ENCODE peak calls at places on chromosomes 5 and 9, in seven cellular contexts. S is neural crest cell, V is epithelial cell of esophagus, N is activated B cell treated with CpG ODN at 0.5 μM for 24 hours, L is cardiac muscle cell, H is GM12865, J is HFFc6. Y is an unnamed sample.

GRCh38 chr9:97906236-97906831 is 16.0 kb downstream of the TRMO start:
- DNase-seq in S (no peak), V (no peak), N (no peak), L (no peak), H (no peak), J (no peak), Y (no peak)

GRCh38 chr9:79302569-79302968 is 269.2 kb upstream of the TLE4 start:
- DNase-seq in S (no peak), V (no peak), N (no peak), L (no peak), H (no peak), J (no peak), Y (no peak)

GRCh38 chr5:157350939-157351338 is 85.0 kb downstream of the CYFIP2 start:
- DNase-seq in S (no peak), V (no peak), N (no peak), L (no peak), H (peak; percentile 50), J (no peak), Y (peak; percentile 39)

GRCh38 chr5:1665231-1665630 is 134.4 kb downstream of the MRPL36 start:
- DNase-seq in S (no peak), V (no peak), N (no peak), L (no peak), H (no peak), J (no peak), Y (peak; percentile 12)

GRCh38 chr5:113163328-113163727 is 186.7 kb downstream of the DCP2 start:
- DNase-seq in S (no peak), V (peak; percentile 63), N (no peak), L (no peak), H (no peak), J (no peak), Y (no peak)

GRCh38 chr5:1662559-1663043 is 137.0 kb downstream of the MRPL36 start:
- DNase-seq in S (no peak), V (no peak), N (no peak), L (no peak), H (no peak), J (no peak), Y (no peak)

GRCh38 chr9:97954550-97954989 is 16.6 kb upstream of the HEMGN start:
- DNase-seq in S (peak; percentile 5), V (peak; percentile 64), N (no peak), L (peak; percentile 77), H (peak; percentile 76), J (no peak), Y (peak; percentile 75)

GRCh38 chr5:141547488-141547887 is 58.6 kb downstream of the PCDHGC5 start:
- DNase-seq in S (no peak), V (peak; percentile 50), N (no peak), L (peak; percentile 33), H (no peak), J (peak; percentile 26), Y (no peak)

GRCh38 chr9:120692901-120693573 is 21.2 kb downstream of the MEGF9 start:
- DNase-seq in S (no peak), V (no peak), N (no peak), L (no peak), H (peak; percentile 35), J (peak; percentile 24), Y (no peak)

GRCh38 chr5:127957183-127957582 is 126.4 kb upstream of the SLC12A2 start:
- DNase-seq in S (no peak), V (peak; percentile 20), N (no peak), L (no peak), H (no peak), J (peak; percentile 67), Y (no peak)

GRCh38 chr9:137030528-137030927 is 1.4 kb downstream of the FUT7 start:
- DNase-seq in S (no peak), V (no peak), N (peak; percentile 52), L (no peak), H (peak; percentile 81), J (no peak), Y (no peak)

GRCh38 chr9:88084816-88085215 is 53.5 kb downstream of the SPATA31C2 start:
- DNase-seq in S (no peak), V (no peak), N (no peak), L (no peak), H (no peak), J (peak; percentile 14), Y (no peak)

GRCh38 chr9:121350993-121351561 is 19.0 kb downstream of the STOM start:
- DNase-seq in S (no peak), V (peak; percentile 83), N (no peak), L (peak; percentile 34), H (no peak), J (peak; percentile 87), Y (no peak)

GRCh38 chr9:114500583-114501292 is 4.5 kb downstream of the WHRN start:
- DNase-seq in S (no peak), V (no peak), N (no peak), L (no peak), H (no peak), J (no peak), Y (no peak)

GRCh38 chr5:93062548-93062947 is 518.5 kb downstream of the NR2F1-AS1 start:
- DNase-seq in S (no peak), V (peak; percentile 32), N (no peak), L (peak; percentile 13), H (peak; percentile 6), J (no peak), Y (no peak)
- TF ChIP-seq CTCF in S (peak; percentile 36), V (peak; percentile 55), N (no peak), L (no peak), H (no peak), J (peak; percentile 35), Y (no peak)

DNA sequence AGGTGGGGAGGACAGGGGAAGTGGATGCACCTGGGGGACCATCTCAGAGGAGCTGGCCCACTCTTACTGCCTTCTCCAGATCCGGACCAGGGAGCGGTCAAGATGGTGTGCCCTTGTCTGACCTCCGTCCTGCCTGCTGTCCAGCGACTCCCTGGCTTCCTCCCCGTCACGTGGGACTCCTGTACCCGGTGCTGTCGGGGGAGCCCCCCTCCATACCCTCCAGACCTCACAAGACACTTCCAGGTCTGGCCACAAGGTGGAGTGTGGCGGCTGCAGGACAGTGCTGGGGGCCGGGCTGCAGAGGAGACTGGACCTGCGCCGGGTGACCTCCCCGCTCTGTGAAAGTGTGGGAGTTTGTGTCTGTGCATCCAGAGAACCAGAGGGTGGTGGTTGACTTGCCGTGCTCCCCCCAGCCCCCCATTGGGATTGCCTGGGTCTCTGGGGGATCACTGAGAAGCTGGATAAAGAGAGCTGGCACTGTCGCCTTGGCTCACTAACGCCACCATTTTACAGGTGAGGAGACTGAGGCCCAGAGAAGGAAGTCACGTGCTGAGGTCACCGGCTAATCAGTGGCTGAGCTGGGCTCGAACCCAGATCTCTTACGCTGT is 1.9 kb upstream of the CRB2 start:
- DNase-seq in S (peak; percentile 94), V (peak; percentile 48), N (peak; percentile 58), L (peak; percentile 85), H (peak; percentile 77), J (peak; percentile 43), Y (peak; percentile 87)
- TF ChIP-seq CTCF in S (peak; percentile 88), V (peak; percentile 79), N (peak; percentile 26), L (peak; percentile 89), H (peak; percentile 81), J (peak; percentile 90), Y (peak; percentile 73)

GRCh38 chr5:178222292-178222691 is 10.3 kb downstream of the PHYKPL start:
- DNase-seq in S (no peak), V (no peak), N (no peak), L (no peak), H (no peak), J (no peak), Y (no peak)
- TF ChIP-seq CTCF in S (no peak), V (no peak), N (no peak), L (no peak), H (no peak), J (no peak), Y (no peak)

GRCh38 chr9:21316860-21317259 is 11.7 kb upstream of the IFNA5 start:
- DNase-seq in S (no peak), V (peak; percentile 33), N (no peak), L (no peak), H (no peak), J (no peak), Y (no peak)

GRCh38 chr9:21317956-21318923 is 13.1 kb upstream of the IFNA5 start:
- DNase-seq in S (peak; percentile 8), V (peak; percentile 54), N (no peak), L (peak; percentile 66), H (peak; percentile 57), J (peak; percentile 47), Y (peak; percentile 21)

GRCh38 chr9:21311888-21312287 is 6.8 kb upstream of the IFNA5 start:
- DNase-seq in S (no peak), V (no peak), N (no peak), L (no peak), H (peak; percentile 26), J (no peak), Y (no peak)

GRCh38 chr9:21314152-21314551 is 9.0 kb upstream of the IFNA5 start:
- DNase-seq in S (no peak), V (no peak), N (no peak), L (no peak), H (no peak), J (no peak), Y (no peak)

DNA sequence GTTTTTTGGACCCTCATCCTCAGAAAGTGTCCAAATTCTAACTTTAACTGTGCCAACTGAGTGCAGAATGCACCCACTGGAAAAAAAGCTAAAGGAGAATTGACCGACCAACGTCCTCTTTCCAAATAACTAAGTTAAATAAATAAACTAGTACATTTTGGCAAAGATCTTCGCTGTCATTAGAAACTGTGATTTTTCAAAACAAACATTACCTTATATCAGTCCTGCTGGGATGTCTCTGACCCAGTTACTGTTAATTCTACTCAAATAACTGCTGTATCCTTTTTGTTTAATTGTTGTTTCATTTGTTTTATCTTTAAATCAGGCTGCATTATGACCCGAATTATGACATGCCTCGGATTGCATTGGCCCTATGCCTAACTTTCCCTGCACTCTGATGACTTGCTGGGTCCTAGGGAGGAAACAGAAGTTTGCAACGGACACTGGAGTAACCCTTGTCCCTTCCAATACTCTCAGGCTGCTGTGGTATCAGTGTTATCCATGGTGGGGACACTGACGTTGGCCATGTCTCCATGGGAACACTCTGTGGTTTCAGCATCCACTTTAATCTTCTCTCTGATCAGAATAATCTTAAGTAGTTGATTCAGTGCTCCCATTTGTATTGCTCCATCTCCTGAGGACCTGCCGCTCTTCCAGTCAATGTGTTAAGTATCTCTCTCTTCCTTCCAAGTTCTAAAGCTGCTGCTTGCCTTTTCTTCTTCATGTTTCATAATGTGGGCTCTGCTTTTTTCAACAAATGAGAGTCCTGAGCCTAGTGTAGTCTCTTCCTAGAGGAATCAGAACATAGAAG is 11.1 kb upstream of the IFNA5 start:
- DNase-seq in S (no peak), V (no peak), N (no peak), L (no peak), H (no peak), J (no peak), Y (no peak)
- TF ChIP-seq CTCF in S (no peak), V (no peak), N (no peak), L (no peak), H (no peak), J (no peak), Y (no peak)

DNA sequence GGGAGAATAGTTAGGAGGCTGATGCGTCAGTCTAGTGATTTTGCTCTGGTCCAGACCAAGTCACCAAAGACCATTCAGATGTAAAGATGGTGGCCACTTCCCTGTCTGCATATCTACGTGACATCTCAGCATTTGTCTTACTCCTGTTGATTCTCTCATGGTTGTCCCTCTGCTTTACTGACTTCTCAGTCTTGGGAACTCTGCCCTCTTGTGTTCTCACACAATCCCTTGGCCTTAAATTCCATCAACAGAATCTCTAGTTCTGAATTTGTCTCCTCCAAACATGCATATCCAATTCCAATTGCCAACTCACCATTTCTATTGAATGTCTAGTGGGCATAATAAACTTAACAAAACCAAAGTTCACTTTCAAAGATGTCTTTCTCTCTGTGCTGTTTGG is 147.8 kb downstream of the SLC24A2 start:
- DNase-seq in S (no peak), V (no peak), N (no peak), L (peak; percentile 15), H (peak; percentile 5), J (no peak), Y (peak; percentile 6)
- TF ChIP-seq CTCF in S (no peak), V (peak; percentile 19), N (no peak), L (peak; percentile 40), H (peak; percentile 12), J (no peak), Y (no peak)

GRCh38 chr5:98349251-98349989 is 424.0 kb upstream of the RGMB start:
- DNase-seq in S (no peak), V (peak; percentile 69), N (no peak), L (no peak), H (peak; percentile 9), J (peak; percentile 90), Y (no peak)
- TF ChIP-seq CTCF in S (peak; percentile 59), V (peak; percentile 57), N (no peak), L (peak; percentile 40), H (peak; percentile 31), J (peak; percentile 96), Y (peak; percentile 6)